ENCODE peak calls at places on chromosomes 11 and 22, in four cellular contexts. D, Y, P and S are unnamed samples.
A peak's percentile ranks its signal among the peaks of the same experiment; 100 is the strongest.

GRCh38 chr11:61829806-61830205 is 1.7 kb downstream of the FADS2 start:
- DNase-seq in D (no peak), Y (no peak), P (no peak), S (no peak)

GRCh38 chr22:30947821-30948454 is 20.6 kb downstream of the MORC2 start:
- DNase-seq in D (peak; percentile 16), Y (peak; percentile 47), P (peak; percentile 71), S (peak; percentile 44)

GRCh38 chr11:20610825-20611224 is 11.4 kb downstream of the SLC6A5 start:
- DNase-seq in D (no peak), Y (no peak), P (no peak), S (no peak)

GRCh38 chr11:30585067-30585891 is 874 bp downstream of the MPPED2 start:
- DNase-seq in D (no peak), Y (no peak), P (peak; percentile 13), S (no peak)

GRCh38 chr22:43053176-43053575 is 36.0 kb downstream of the TTLL1 start:
- DNase-seq in D (no peak), Y (peak; percentile 16), P (no peak), S (no peak)

GRCh38 chr11:15943418-15944197 is 412.7 kb downstream of the SOX6 start:
- DNase-seq in D (no peak), Y (no peak), P (no peak), S (no peak)

GRCh38 chr11:131246589-131247164 is 123.7 kb upstream of the NTM start:
- DNase-seq in D (no peak), Y (peak; percentile 48), P (peak; percentile 19), S (peak; percentile 1)

GRCh38 chr11:119218141-119218878 is 12.2 kb downstream of the CBL start:
- DNase-seq in D (peak; percentile 92), Y (peak; percentile 99), P (peak; percentile 99), S (no peak)

GRCh38 chr11:2693851-2694261 is 5.9 kb downstream of the KCNQ1OT1 start:
- DNase-seq in D (no peak), Y (peak; percentile 10), P (peak; percentile 18), S (no peak)

GRCh38 chr11:34600339-34601084 is 20.4 kb upstream of the EHF start:
- DNase-seq in D (peak; percentile 68), Y (no peak), P (no peak), S (no peak)

GRCh38 chr11:6538892-6539291 is 41.8 kb downstream of the DNHD1 start:
- DNase-seq in D (no peak), Y (no peak), P (no peak), S (no peak)

GRCh38 chr11:28347351-28347750 is 239.2 kb downstream of the METTL15 start:
- DNase-seq in D (no peak), Y (peak; percentile 4), P (peak; percentile 12), S (no peak)

GRCh38 chr11:36073411-36074203 is 129.7 kb downstream of the LDLRAD3 start:
- DNase-seq in D (no peak), Y (peak; percentile 3), P (peak; percentile 69), S (no peak)

GRCh38 chr22:42177891-42178336 is 47.3 kb upstream of the CYP2D6 start:
- DNase-seq in D (no peak), Y (no peak), P (no peak), S (no peak)

GRCh38 chr22:48185656-48186055 is 1423.2 kb downstream of the TBC1D22A start:
- DNase-seq in D (no peak), Y (no peak), P (no peak), S (no peak)

GRCh38 chr22:45977003-45977395 is at the start of gene WNT7B:
- DNase-seq in D (peak; percentile 33), Y (peak; percentile 83), P (no peak), S (no peak)

GRCh38 chr11:2428322-2428795 is 16.0 kb downstream of the TRPM5 start:
- DNase-seq in D (peak; percentile 52), Y (peak; percentile 67), P (peak; percentile 65), S (peak; percentile 73)

GRCh38 chr11:75161506-75161905 is 10.6 kb downstream of the SLCO2B1 start:
- DNase-seq in D (no peak), Y (no peak), P (no peak), S (no peak)

GRCh38 chr11:45451766-45452440 is 165.8 kb upstream of the SYT13 start:
- DNase-seq in D (no peak), Y (no peak), P (no peak), S (no peak)

GRCh38 chr22:43050995-43051394 is 36.0 kb upstream of the PACSIN2 start:
- DNase-seq in D (no peak), Y (no peak), P (no peak), S (no peak)

GRCh38 chr22:23547818-23548500 is 32.1 kb downstream of the IGLL1 start:
- DNase-seq in D (no peak), Y (no peak), P (no peak), S (no peak)

GRCh38 chr11:13225058-13226001 is 52.3 kb upstream of the BMAL1 start:
- DNase-seq in D (no peak), Y (no peak), P (no peak), S (no peak)

GRCh38 chr22:28978863-28979799 is 82.5 kb downstream of the C22orf31 start:
- DNase-seq in D (no peak), Y (no peak), P (no peak), S (no peak)

GRCh38 chr11:133606122-133606521 is 73.8 kb upstream of the OPCML start:
- DNase-seq in D (no peak), Y (no peak), P (no peak), S (no peak)

GRCh38 chr11:75432911-75433321 is at the start of gene KLHL35:
- DNase-seq in D (no peak), Y (no peak), P (no peak), S (no peak)

GRCh38 chr11:121194731-121195596 is 93.9 kb downstream of the TECTA start:
- DNase-seq in D (peak; percentile 63), Y (peak; percentile 91), P (peak; percentile 60), S (peak; percentile 74)

GRCh38 chr22:43237280-43237679 is 50.3 kb upstream of the TTLL12 start:
- DNase-seq in D (no peak), Y (no peak), P (no peak), S (no peak)

GRCh38 chr11:58629857-58630256 is 7.4 kb downstream of the CNTF start:
- DNase-seq in D (peak; percentile 22), Y (peak; percentile 67), P (peak; percentile 82), S (peak; percentile 57)

GRCh38 chr22:40818747-40819662 is at the start of gene SLC25A17:
- DNase-seq in D (peak; percentile 66), Y (peak; percentile 79), P (peak; percentile 94), S (peak; percentile 92)

GRCh38 chr11:65585396-65586246 is 9.8 kb downstream of the EHBP1L1 start:
- DNase-seq in D (no peak), Y (no peak), P (no peak), S (no peak)

GRCh38 chr11:58830693-58831301 is 13.7 kb downstream of the GLYATL2 start:
- DNase-seq in D (no peak), Y (no peak), P (peak; percentile 19), S (no peak)

GRCh38 chr22:40651563-40652501 is 15.3 kb upstream of the MRTFA start:
- DNase-seq in D (peak; percentile 95), Y (peak; percentile 96), P (peak; percentile 100), S (peak; percentile 93)

GRCh38 chr11:123235687-123236261 is 40.7 kb upstream of the CLMP start:
- DNase-seq in D (peak; percentile 43), Y (no peak), P (peak; percentile 65), S (no peak)

GRCh38 chr11:123233978-123234340 is 38.9 kb upstream of the CLMP start:
- DNase-seq in D (no peak), Y (no peak), P (no peak), S (no peak)

GRCh38 chr11:123233280-123233977 is 38.4 kb upstream of the CLMP start:
- DNase-seq in D (no peak), Y (no peak), P (peak; percentile 23), S (no peak)

GRCh38 chr11:123238297-123238696 is 43.2 kb upstream of the CLMP start:
- DNase-seq in D (no peak), Y (no peak), P (peak; percentile 90), S (no peak)

GRCh38 chr11:123235117-123235686 is 40.2 kb upstream of the CLMP start:
- DNase-seq in D (peak; percentile 38), Y (peak; percentile 50), P (peak; percentile 60), S (peak; percentile 18)
- H3K4me3 ChIP-seq in D (no peak overlapping the region), Y (no peak overlapping the region), P (peak overlapping the region; percentile 36), S (no peak overlapping the region)

DNA sequence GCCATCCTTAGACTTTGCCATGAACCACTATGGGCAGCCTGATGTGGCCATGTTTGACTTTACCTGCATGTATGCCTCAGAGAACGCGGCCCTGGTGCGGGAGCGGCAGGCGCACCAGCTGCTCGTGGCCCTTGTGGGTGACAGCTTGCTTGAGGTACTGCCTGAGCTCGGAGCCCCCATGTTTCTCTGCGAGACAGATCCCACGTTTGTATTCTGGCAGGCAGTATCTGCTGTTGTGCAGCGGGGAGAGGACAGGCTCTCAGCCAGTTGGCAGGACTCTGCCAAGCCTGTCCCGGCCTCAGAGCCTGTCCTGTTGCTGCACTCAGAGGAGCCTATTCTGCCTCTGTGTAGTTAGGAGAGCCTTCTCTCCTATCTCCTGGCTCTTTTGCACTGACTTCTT is 109.9 kb downstream of the MICAL2 start:
- DNase-seq in D (no peak), Y (no peak), P (no peak), S (no peak)
- TF ChIP-seq EZH2phosphoT487 in D (no peak), Y (no peak), P (no peak), S (no peak)

DNA sequence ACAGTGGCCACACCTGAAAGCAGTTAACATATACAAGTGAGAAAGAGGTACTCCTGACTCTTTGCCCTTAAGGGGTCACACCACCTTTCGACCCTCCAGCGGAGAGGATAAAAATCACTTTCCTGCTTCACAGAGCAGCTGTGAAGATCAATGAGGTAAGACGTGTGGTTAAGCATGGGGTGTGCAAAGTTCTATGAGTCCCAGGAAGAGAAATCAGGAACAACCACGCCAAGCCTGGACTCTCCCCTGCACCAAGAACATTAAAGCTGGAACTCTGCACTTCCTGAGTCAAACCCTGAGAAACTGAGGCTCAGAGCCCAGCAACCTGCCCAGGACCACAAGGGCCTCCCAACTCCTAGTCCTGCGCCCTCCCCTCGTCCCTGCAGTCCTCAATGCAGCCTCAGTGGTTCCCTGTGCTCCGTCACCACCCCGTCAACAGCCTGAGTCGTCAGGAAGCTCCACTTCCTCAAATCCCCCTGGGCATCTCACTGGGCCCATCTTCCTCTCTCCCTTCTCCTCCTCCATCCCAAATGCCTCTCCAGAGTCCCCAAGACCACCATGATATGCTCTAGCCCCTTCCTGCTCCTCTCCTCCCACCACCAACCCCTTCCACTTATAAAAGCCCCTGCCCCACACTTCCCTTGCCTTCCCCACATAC is 17.7 kb downstream of the TNKS1BP1 start:
- DNase-seq in D (no peak), Y (no peak), P (no peak), S (no peak)
- H3K4me3 ChIP-seq in D (no peak overlapping the region), Y (peak overlapping the region; percentile 53), P (no peak overlapping the region), S (no peak overlapping the region)

DNA sequence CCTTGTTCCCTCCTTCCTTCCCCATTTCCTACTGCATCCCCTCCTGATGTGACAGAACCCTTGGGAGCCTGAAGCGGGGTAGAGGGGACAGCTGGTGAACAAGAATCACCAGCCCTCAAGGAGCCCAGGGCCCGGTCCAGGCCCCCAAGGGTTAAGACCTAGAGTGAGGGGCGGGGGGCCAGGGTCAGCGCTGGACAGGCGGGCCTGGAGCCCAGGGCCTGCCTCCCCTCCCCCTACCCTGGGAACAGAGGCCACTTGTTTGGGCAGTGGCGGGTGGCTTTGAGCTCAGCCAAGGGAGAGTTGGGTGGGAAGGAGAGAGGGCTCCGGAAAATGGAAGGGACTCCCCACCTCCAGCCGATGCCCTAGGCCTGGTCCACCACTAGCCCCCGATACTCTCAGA is 2.1 kb downstream of the ARAP1 start:
- DNase-seq in D (no peak), Y (no peak), P (no peak), S (no peak)
- TF ChIP-seq EZH2phosphoT487 in D (no peak), Y (no peak), P (no peak), S (no peak)

GRCh38 chr11:48022445-48022844 is 42.1 kb downstream of the PTPRJ start:
- DNase-seq in D (no peak), Y (no peak), P (no peak), S (peak; percentile 88)
- H3K4me3 ChIP-seq in D (no peak overlapping the region), Y (no peak overlapping the region), P (no peak overlapping the region), S (peak overlapping the region; percentile 61)